ENCODE peak calls at places on chromosomes 11 and 22, in four cellular contexts. X is cardiac muscle cell; B is CD4-positive, alpha-beta memory T cell; O is gastrocnemius medialis. Y is an unnamed sample.

GRCh38 chr11:77179048-77179447 is 51.0 kb downstream of the MYO7A start:
- DNase-seq in X (no peak), B (no peak), O (no peak), Y (no peak)

GRCh38 chr22:39153220-39153860 is 860 bp upstream of the CBX7 start:
- DNase-seq in X (no peak), O (no peak), B (no peak), Y (no peak)

GRCh38 chr11:9660886-9661285 is 3.0 kb upstream of the SWAP70 start:
- DNase-seq in B (no peak), X (no peak), O (no peak), Y (no peak)

GRCh38 chr11:77111946-77112345 is 9.3 kb downstream of the OMP start:
- DNase-seq in X (no peak), O (no peak), B (no peak), Y (no peak)

GRCh38 chr11:37748641-37749040 is 1150.6 kb upstream of the RAG2 start:
- DNase-seq in O (no peak), B (no peak), X (no peak), Y (no peak)

GRCh38 chr22:42895087-42895486 is 38.0 kb upstream of the ARFGAP3 start:
- DNase-seq in B (peak; percentile 21), X (no peak), O (no peak), Y (no peak)

GRCh38 chr11:128709402-128709801 is 15.5 kb downstream of the FLI1 start:
- DNase-seq in O (no peak), X (no peak), B (no peak), Y (no peak)

GRCh38 chr11:76236092-76237026 is 30.1 kb upstream of the WNT11 start:
- DNase-seq in O (no peak), X (peak; percentile 81), B (no peak), Y (no peak)

GRCh38 chr11:34052608-34053160 is 1.2 kb downstream of the CAPRIN1 start:
- DNase-seq in B (no peak), O (peak; percentile 25), X (peak; percentile 33), Y (no peak)
- H3K27ac ChIP-seq in B (peak overlapping the region; percentile 97), O (peak overlapping the region; percentile 99), X (peak overlapping the region; percentile 99), Y (peak overlapping the region; percentile 97)

DNA sequence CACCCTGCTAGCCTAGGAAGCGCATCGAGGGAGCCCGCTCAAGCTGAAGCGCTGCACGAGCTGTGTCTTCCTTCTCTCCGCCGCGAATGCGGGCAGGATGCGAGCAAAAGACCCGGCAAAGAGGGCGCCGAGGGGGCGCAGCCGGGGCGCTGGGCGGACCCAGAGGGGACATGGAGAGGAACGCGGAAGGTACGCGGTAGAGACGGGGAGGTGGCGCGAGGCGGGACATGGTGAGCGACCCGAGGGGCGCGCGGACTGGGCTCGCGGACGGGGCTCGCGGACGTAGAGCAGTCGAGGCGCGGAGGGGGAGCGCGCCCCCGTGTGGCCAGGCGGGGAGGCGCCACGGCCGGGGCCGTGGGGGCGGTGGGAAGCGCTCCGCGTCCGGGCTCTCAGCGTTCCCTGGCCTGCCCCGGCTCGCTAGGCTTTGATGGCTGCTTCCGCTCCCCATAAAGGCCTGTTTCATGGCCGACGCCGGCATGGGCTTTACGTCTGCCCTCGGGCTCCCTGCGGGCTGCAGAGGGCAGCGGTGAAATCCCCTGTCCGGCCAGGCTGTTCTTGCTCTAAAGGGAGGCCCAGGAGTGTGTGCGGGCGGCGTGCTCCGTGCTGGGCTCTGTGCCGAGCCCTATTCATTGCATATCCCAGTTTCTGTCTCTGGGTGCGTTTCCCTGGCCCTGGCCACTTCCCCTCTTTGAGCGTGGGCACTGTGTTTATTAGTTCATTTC is 31.2 kb upstream of the TRIM29 start:
- DNase-seq in X (peak; percentile 76), B (peak; percentile 43), O (peak; percentile 22), Y (peak; percentile 77)
- H3K27ac ChIP-seq in X (no peak overlapping the region), B (no peak overlapping the region), O (no peak overlapping the region), Y (no peak overlapping the region)

GRCh38 chr22:32752326-32752725 is 49.2 kb upstream of the TIMP3 start:
- DNase-seq in X (no peak), B (no peak), O (no peak), Y (no peak)

GRCh38 chr22:32754413-32755041 is 47.0 kb upstream of the TIMP3 start:
- DNase-seq in B (no peak), O (peak; percentile 72), X (no peak), Y (no peak)

GRCh38 chr22:32752868-32753520 is 48.5 kb upstream of the TIMP3 start:
- DNase-seq in O (peak; percentile 49), X (no peak), B (no peak), Y (no peak)

GRCh38 chr22:32751065-32751739 is 50.3 kb upstream of the TIMP3 start:
- DNase-seq in X (peak; percentile 16), O (no peak), B (no peak), Y (no peak)

GRCh38 chr22:32753591-32753990 is 47.9 kb upstream of the TIMP3 start:
- DNase-seq in X (no peak), B (no peak), O (no peak), Y (no peak)
- H3K27ac ChIP-seq in X (no peak overlapping the region), B (no peak overlapping the region), O (peak overlapping the region; percentile 42), Y (peak overlapping the region; percentile 21)

GRCh38 chr11:95135155-95135554 is 45.5 kb downstream of the ENDOD1 start:
- DNase-seq in X (no peak), B (no peak), O (no peak), Y (no peak)
- H3K27ac ChIP-seq in X (no peak overlapping the region), B (no peak overlapping the region), O (no peak overlapping the region), Y (peak overlapping the region; percentile 18)

DNA sequence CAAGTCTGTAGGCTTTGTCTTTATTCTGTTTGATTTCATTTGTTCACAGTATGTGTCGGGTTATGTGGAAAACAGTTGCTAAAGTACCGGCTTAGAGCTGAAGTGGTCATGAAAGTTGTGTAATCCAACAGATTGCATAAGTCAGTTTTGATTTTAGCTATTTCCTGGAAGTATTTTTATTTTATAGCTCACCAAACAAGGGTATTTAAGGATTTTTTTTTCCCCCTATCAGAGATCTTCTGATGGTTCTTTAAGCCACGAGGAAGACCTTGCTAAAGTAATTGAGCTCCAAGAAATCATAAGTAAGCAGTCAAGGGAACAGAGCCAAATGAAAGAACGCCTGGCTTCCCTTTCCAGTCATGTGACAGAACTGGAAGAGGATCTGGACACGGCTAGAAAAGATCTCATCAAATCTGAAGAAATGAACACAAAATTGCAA is 55.9 kb downstream of the PPFIA1 start:
- DNase-seq in O (peak; percentile 35), X (no peak), B (no peak), Y (no peak)
- H3K27ac ChIP-seq in O (peak overlapping the region; percentile 63), X (no peak overlapping the region), B (no peak overlapping the region), Y (peak overlapping the region; percentile 18)

GRCh38 chr22:32804036-32804435 is 2.5 kb downstream of the TIMP3 start:
- DNase-seq in O (no peak), B (no peak), X (no peak), Y (no peak)
- H3K27ac ChIP-seq in O (peak overlapping the region; percentile 84), B (no peak overlapping the region), X (no peak overlapping the region), Y (peak overlapping the region; percentile 93)

GRCh38 chr11:100578966-100579365 is 108.1 kb upstream of the ARHGAP42 start:
- DNase-seq in B (no peak), X (no peak), O (no peak), Y (no peak)
- H3K27ac ChIP-seq in B (no peak overlapping the region), X (no peak overlapping the region), O (no peak overlapping the region), Y (no peak overlapping the region)